ENCODE peak calls at places on chromosomes 7 and 10, in seven cellular contexts. N, H, E, U, J, W and A are unnamed samples.

GRCh38 chr10:61682323-61682722 is 19.6 kb downstream of the CABCOCO1 start:
- DNase-seq in N (no peak), H (no peak), E (no peak), U (no peak), J (no peak), W (no peak), A (no peak)

GRCh38 chr10:115941247-115941840 is 331.7 kb downstream of the GFRA1 start:
- DNase-seq in N (no peak), H (no peak), E (no peak), U (no peak), J (no peak), W (peak), A (no peak)

GRCh38 chr7:94064541-94065191 is 60.5 kb upstream of the BET1 start:
- DNase-seq in N (no peak), H (no peak), E (no peak), U (peak), J (no peak), W (peak), A (no peak)

GRCh38 chr10:3652886-3653285 is 132.1 kb downstream of the KLF6 start:
- DNase-seq in N (no peak), H (no peak), E (no peak), U (no peak), J (no peak), W (peak), A (no peak)

GRCh38 chr7:14233026-14233897 is 243.8 kb upstream of the ETV1 start:
- DNase-seq in N (no peak), H (no peak), E (peak), U (peak), J (no peak), W (no peak), A (no peak)

GRCh38 chr7:134562136-134562535 is 13.2 kb downstream of the AKR1B15 start:
- DNase-seq in N (no peak), H (no peak), E (no peak), U (peak), J (no peak), W (peak), A (no peak)

GRCh38 chr10:79184141-79184625 is 115.4 kb downstream of the ZMIZ1 start:
- DNase-seq in N (no peak), H (no peak), E (peak), U (peak), J (no peak), W (peak), A (no peak)

GRCh38 chr10:77898323-77899079 is 28.1 kb downstream of the DLG5 start:
- DNase-seq in N (peak), H (peak), E (no peak), U (no peak), J (no peak), W (no peak), A (no peak)

GRCh38 chr7:22726345-22726848 is 603 bp upstream of the IL6 start:
- DNase-seq in N (peak), H (peak), E (peak), U (peak), J (no peak), W (peak), A (peak)

GRCh38 chr7:45451636-45452035 is 122.5 kb upstream of the ADCY1 start:
- DNase-seq in N (no peak), H (no peak), E (no peak), U (peak), J (no peak), W (peak), A (no peak)

GRCh38 chr10:57654856-57655255 is 612.8 kb downstream of the IPMK start:
- DNase-seq in N (no peak), H (no peak), E (no peak), U (no peak), J (no peak), W (no peak), A (no peak)

GRCh38 chr7:12423355-12423994 is 19.8 kb upstream of the VWDE start:
- DNase-seq in N (no peak), H (no peak), E (no peak), U (no peak), J (no peak), W (peak), A (no peak)

GRCh38 chr7:100105534-100105933 is 4.1 kb downstream of the AP4M1 start:
- DNase-seq in N (no peak), H (no peak), E (no peak), U (no peak), J (no peak), W (no peak), A (no peak)

GRCh38 chr10:27743736-27744477 is 1.7 kb downstream of the MKX start:
- DNase-seq in N (peak), H (no peak), E (peak), U (no peak), J (peak), W (peak), A (no peak)

GRCh38 chr7:88218836-88219605 is 817 bp downstream of the SRI start:
- DNase-seq in N (peak), H (peak), E (peak), U (peak), J (peak), W (peak), A (peak)